ENCODE peak calls at places on chromosomes 11 and 22, in five cellular contexts. P, X, K, S and U are unnamed samples.

GRCh38 chr22:46122980-46123693 is 27.2 kb upstream of the PPARA start:
- DNase-seq in P (no peak), X (no peak), K (no peak), S (no peak), U (no peak)

GRCh38 chr11:10770626-10771254 is 19.7 kb downstream of the CTR9 start:
- DNase-seq in P (no peak), X (peak; percentile 28), K (no peak), S (peak; percentile 66), U (no peak)

GRCh38 chr11:118897721-118898310 is 14.1 kb downstream of the CXCR5 start:
- DNase-seq in P (no peak), X (no peak), K (no peak), S (no peak), U (no peak)

GRCh38 chr11:11538277-11538960 is 83.4 kb downstream of the GALNT18 start:
- DNase-seq in P (no peak), X (no peak), K (no peak), S (peak; percentile 23), U (no peak)

GRCh38 chr11:61585115-61585514 is 4.2 kb upstream of the SYT7 start:
- DNase-seq in P (no peak), X (no peak), K (no peak), S (peak; percentile 36), U (no peak)

GRCh38 chr11:114044042-114044871 is 15.3 kb upstream of the ZBTB16 start:
- DNase-seq in P (no peak), X (no peak), K (no peak), S (no peak), U (no peak)

GRCh38 chr11:63622318-63622717 is 8.1 kb upstream of the PLAAT3 start:
- DNase-seq in P (no peak), X (no peak), K (no peak), S (peak; percentile 64), U (no peak)

GRCh38 chr11:76321820-76322524 is 59.0 kb downstream of the THAP12 start:
- DNase-seq in P (no peak), X (no peak), K (no peak), S (peak; percentile 67), U (no peak)